ENCODE peak calls at places on chromosomes 16 and 17, in seven cellular contexts. V is EH; E is sciatic nerve; D is DMS153; R is epithelial cell of esophagus; N is activated T-helper 9 cell treated with anti-CD3 and anti-CD28 coated beads, Interleukin-2, amount 50 U/mL, for 16 hours; P is stimulated activated CD4-positive, alpha-beta T cell treated with anti-CD3 and anti-CD28 coated beads, Interleukin-15, amount 100 ng/mL, for 48 hours. K is an unnamed sample.

GRCh38 chr17:419073-419735 is 66.6 kb upstream of the RPH3AL start:
- DNase-seq in V (no peak), E (no peak), N (no peak), R (no peak), P (no peak), D (no peak), K (no peak)

GRCh38 chr16:745739-746138 is 4.9 kb upstream of the CIAO3 start:
- DNase-seq in V (no peak), D (no peak), E (no peak), P (no peak), N (no peak), R (peak; percentile 56), K (no peak)

GRCh38 chr16:4179020-4179419 is 62.8 kb upstream of the ADCY9 start:
- DNase-seq in V (peak; percentile 46), E (no peak), R (peak; percentile 96), N (no peak), P (no peak), D (peak; percentile 5), K (no peak)

GRCh38 chr17:68853439-68853838 is 101.8 kb downstream of the ABCA8 start:
- DNase-seq in E (no peak), R (no peak), D (no peak), N (no peak), V (no peak), P (no peak), K (no peak)

GRCh38 chr16:50069060-50069459 is 3.3 kb downstream of the HEATR3 start:
- DNase-seq in E (no peak), P (no peak), N (no peak), R (no peak), D (no peak), V (no peak), K (no peak)

GRCh38 chr17:44000871-44001460 is 3.5 kb upstream of the NAGS start:
- DNase-seq in N (no peak), P (no peak), V (no peak), D (no peak), R (no peak), E (no peak), K (no peak)

GRCh38 chr17:40303009-40303657 is 5.8 kb upstream of the RARA start:
- DNase-seq in D (peak; percentile 29), R (peak; percentile 70), P (no peak), N (no peak), V (peak; percentile 82), E (peak; percentile 63), K (no peak)

GRCh38 chr17:82750241-82750905 is 1.5 kb upstream of the TBCD start:
- DNase-seq in N (no peak), V (no peak), E (no peak), D (no peak), P (no peak), R (no peak), K (no peak)

GRCh38 chr17:49190932-49191331 is 19.4 kb downstream of the GNGT2 start:
- DNase-seq in V (no peak), R (no peak), P (no peak), E (no peak), N (no peak), D (no peak), K (no peak)

GRCh38 chr16:21265104-21265825 is 12.8 kb downstream of the CRYM start:
- DNase-seq in E (no peak), P (no peak), R (peak; percentile 31), N (no peak), V (no peak), D (no peak), K (no peak)

GRCh38 chr16:3587547-3588110 is 10.4 kb upstream of the NLRC3 start:
- DNase-seq in R (no peak), V (no peak), E (no peak), N (no peak), P (no peak), D (no peak), K (no peak)

GRCh38 chr17:14330492-14330920 is 29.6 kb downstream of the HS3ST3B1 start:
- DNase-seq in R (no peak), N (no peak), E (no peak), D (no peak), P (no peak), V (no peak), K (peak; percentile 38)

GRCh38 chr16:79838860-79839259 is 238.3 kb upstream of the MAF start:
- DNase-seq in P (no peak), R (no peak), V (no peak), D (no peak), E (no peak), N (no peak), K (no peak)

GRCh38 chr17:7573324-7574080 is 5.9 kb upstream of the CD68 start:
- DNase-seq in R (peak; percentile 76), D (peak; percentile 28), E (peak; percentile 94), P (peak; percentile 85), N (peak; percentile 87), V (peak; percentile 92), K (peak; percentile 85)

GRCh38 chr17:66507103-66507923 is 204.9 kb downstream of the PRKCA start:
- DNase-seq in E (no peak), V (peak; percentile 76), R (peak; percentile 73), P (no peak), N (no peak), D (no peak), K (peak; percentile 77)

GRCh38 chr17:75894049-75894742 is 2.6 kb downstream of the TRIM65 start:
- DNase-seq in N (no peak), P (no peak), E (no peak), V (peak; percentile 56), R (no peak), D (no peak), K (no peak)

GRCh38 chr17:26809033-26809432 is 484.9 kb upstream of the WSB1 start:
- DNase-seq in D (no peak), E (no peak), P (no peak), R (peak; percentile 38), V (no peak), N (no peak), K (no peak)

GRCh38 chr17:67528751-67529436 is 151.8 kb downstream of the PITPNC1 start:
- DNase-seq in N (no peak), V (peak; percentile 90), R (peak; percentile 86), D (peak; percentile 84), P (no peak), E (peak; percentile 81), K (peak; percentile 87)

GRCh38 chr16:20166531-20167235 is 93.0 kb upstream of the GPR139 start:
- DNase-seq in E (no peak), V (no peak), R (no peak), P (no peak), D (no peak), N (no peak), K (no peak)

GRCh38 chr16:15799851-15800495 is 56.9 kb downstream of the MYH11 start:
- DNase-seq in E (no peak), P (no peak), N (no peak), D (no peak), R (no peak), V (no peak), K (no peak)

GRCh38 chr17:7003745-7004144 is 7.9 kb downstream of the ALOX12 start:
- DNase-seq in R (no peak), P (no peak), D (no peak), E (no peak), N (no peak), V (no peak), K (no peak)

GRCh38 chr17:57948555-57949420 is 6.4 kb downstream of the CUEDC1 start:
- DNase-seq in E (no peak), R (peak; percentile 95), D (no peak), N (no peak), V (peak; percentile 99), P (no peak), K (peak; percentile 73)

GRCh38 chr16:66212426-66212825 is 154.1 kb upstream of the CDH5 start:
- DNase-seq in D (no peak), P (no peak), N (no peak), R (no peak), V (no peak), E (no peak), K (no peak)

GRCh38 chr16:83971165-83972130 is 3.4 kb downstream of the NECAB2 start:
- DNase-seq in D (no peak), N (no peak), E (no peak), P (no peak), R (peak; percentile 29), V (no peak), K (no peak)

GRCh38 chr17:74923538-74924249 is 379 bp upstream of the OTOP2 start:
- DNase-seq in R (peak; percentile 63), D (no peak), P (peak; percentile 71), N (peak; percentile 58), E (peak; percentile 82), V (peak; percentile 46), K (no peak)

GRCh38 chr16:89842471-89843408 is 14.5 kb downstream of the SPIRE2 start:
- DNase-seq in N (no peak), E (no peak), V (peak; percentile 88), R (no peak), P (no peak), D (no peak), K (no peak)

GRCh38 chr16:50059111-50059510 is 6.7 kb upstream of the HEATR3 start:
- DNase-seq in P (no peak), D (no peak), R (no peak), V (no peak), E (no peak), N (no peak), K (no peak)

GRCh38 chr16:86597880-86598606 is 19.7 kb downstream of the FOXL1 start:
- DNase-seq in R (no peak), D (no peak), V (peak; percentile 68), E (no peak), N (no peak), P (no peak), K (no peak)

GRCh38 chr16:3696425-3697218 is 20.7 kb downstream of the TRAP1 start:
- DNase-seq in D (no peak), E (no peak), V (peak; percentile 97), P (no peak), N (no peak), R (no peak), K (peak; percentile 43)

GRCh38 chr17:77509599-77509998 is 368.8 kb downstream of the SEC14L1 start:
- DNase-seq in D (no peak), P (no peak), E (no peak), R (no peak), V (no peak), N (no peak), K (no peak)

GRCh38 chr16:78479723-78480122 is 380.3 kb downstream of the WWOX start:
- DNase-seq in D (no peak), N (no peak), V (no peak), R (no peak), E (no peak), P (no peak), K (no peak)

GRCh38 chr16:18013863-18014262 is 322.7 kb downstream of the NPIPA8 start:
- DNase-seq in D (no peak), V (peak; percentile 6), P (no peak), N (no peak), R (no peak), E (no peak), K (no peak)

GRCh38 chr17:76556759-76557367 is 17.0 kb downstream of the PRCD start:
- DNase-seq in V (peak; percentile 36), P (no peak), E (no peak), N (peak; percentile 34), R (peak; percentile 65), D (no peak), K (no peak)

GRCh38 chr16:11405331-11406176 is 60.3 kb downstream of the RMI2 start:
- DNase-seq in V (peak; percentile 35), P (peak; percentile 41), R (peak; percentile 32), D (no peak), N (peak; percentile 20), E (no peak), K (no peak)

K was measured in stromal cell of bone marrow.